ENCODE peak calls at places on chromosomes 16 and 17, in eight cellular contexts. Y is stomach; D is CD8-positive, alpha-beta memory T cell; L is tibial nerve; N is GM23338; W is upper lobe of right lung; U is fibroblast of lung; H is OCI-LY7. V is an unnamed sample.
A peak's percentile ranks its signal among the peaks of the same experiment; 100 is the strongest.

GRCh38 chr17:61316633-61317032 is 83.0 kb upstream of the TBX2 start:
- DNase-seq in W (no peak), L (no peak), H (no peak), U (no peak), D (no peak), Y (no peak), N (no peak), V (no peak)

GRCh38 chr17:79941088-79942010 is 94.3 kb downstream of the TBC1D16 start:
- DNase-seq in N (no peak), D (no peak), U (no peak), W (peak; percentile 50), H (no peak), L (no peak), Y (no peak), V (no peak)

GRCh38 chr17:51764387-51764971 is 394.0 kb downstream of the CA10 start:
- DNase-seq in W (no peak), H (peak; percentile 56), N (peak; percentile 87), D (peak; percentile 5), Y (peak; percentile 41), U (peak; percentile 36), L (peak; percentile 24), V (peak; percentile 11)

GRCh38 chr17:44981221-44981968 is 13.3 kb upstream of the C1QL1 start:
- DNase-seq in N (no peak), Y (no peak), D (no peak), L (no peak), W (no peak), H (no peak), U (peak; percentile 57), V (no peak)

GRCh38 chr17:40070895-40071719 is 8.3 kb downstream of the THRA start:
- DNase-seq in Y (peak; percentile 98), H (no peak), L (peak; percentile 50), W (peak; percentile 93), U (no peak), D (no peak), N (peak; percentile 51), V (no peak)

GRCh38 chr17:58965221-58965620 is 141.5 kb downstream of the TRIM37 start:
- DNase-seq in Y (no peak), W (no peak), U (no peak), D (no peak), H (no peak), L (no peak), N (no peak), V (no peak)

GRCh38 chr17:28317965-28318758 is 838 bp upstream of the TMEM97 start:
- DNase-seq in W (no peak), D (peak; percentile 19), Y (no peak), N (peak; percentile 50), H (peak; percentile 34), L (no peak), U (no peak), V (no peak)

GRCh38 chr16:29811170-29811895 is 660 bp upstream of the PRRT2 start:
- DNase-seq in N (peak; percentile 99), D (peak; percentile 59), L (peak; percentile 90), Y (peak; percentile 97), H (peak; percentile 72), W (peak; percentile 97), U (peak; percentile 98), V (no peak)

GRCh38 chr17:64020068-64020766 is at the start of gene ICAM2:
- DNase-seq in U (no peak), D (peak; percentile 96), N (peak; percentile 16), L (peak; percentile 54), W (no peak), Y (peak; percentile 68), H (peak; percentile 91), V (peak; percentile 83)

GRCh38 chr17:6104956-6105355 is 34.8 kb downstream of the WSCD1 start:
- DNase-seq in U (no peak), N (no peak), L (no peak), Y (no peak), W (peak; percentile 30), H (no peak), D (no peak), V (no peak)

GRCh38 chr16:67407176-67407787 is 9.0 kb downstream of the ZDHHC1 start:
- DNase-seq in W (no peak), N (no peak), U (no peak), L (no peak), H (no peak), D (no peak), Y (no peak), V (no peak)

GRCh38 chr16:55100100-55100499 is 169.4 kb downstream of the IRX5 start:
- DNase-seq in H (no peak), U (no peak), L (no peak), W (peak; percentile 20), D (no peak), N (no peak), Y (no peak), V (no peak)

GRCh38 chr17:37608369-37609169 is 649 bp downstream of the SYNRG start:
- DNase-seq in Y (peak; percentile 26), U (peak; percentile 54), N (peak; percentile 81), H (peak; percentile 53), D (peak; percentile 33), L (peak; percentile 26), W (no peak), V (no peak)

GRCh38 chr17:38469875-38470274 is 41.6 kb downstream of the ARHGAP23 start:
- DNase-seq in D (no peak), H (no peak), N (peak; percentile 54), U (peak; percentile 86), Y (no peak), L (no peak), W (no peak), V (no peak)

GRCh38 chr16:64657316-64658011 is 464.4 kb downstream of the CDH11 start:
- DNase-seq in D (no peak), W (no peak), U (peak; percentile 95), Y (no peak), H (no peak), N (no peak), L (no peak), V (no peak)

GRCh38 chr16:30122621-30123160 is 329 bp downstream of the MAPK3 start:
- DNase-seq in N (peak; percentile 67), U (no peak), L (no peak), Y (no peak), D (peak; percentile 20), H (peak; percentile 16), W (no peak), V (peak; percentile 21)

GRCh38 chr17:44655983-44656700 is at the start of gene MEIOC:
- DNase-seq in N (peak; percentile 94), U (peak; percentile 11), L (no peak), H (peak; percentile 12), Y (no peak), D (peak; percentile 22), W (no peak), V (peak; percentile 16)

GRCh38 chr16:89319883-89320716 is 102.6 kb downstream of the ZNF778 start:
- DNase-seq in H (no peak), L (no peak), N (no peak), D (no peak), Y (peak; percentile 51), U (peak; percentile 87), W (no peak), V (peak; percentile 27)

GRCh38 chr16:84117482-84117843 is 721 bp upstream of the MBTPS1 start:
- DNase-seq in L (no peak), Y (no peak), N (peak; percentile 62), U (peak; percentile 33), D (peak; percentile 46), H (peak; percentile 64), W (no peak), V (peak; percentile 68)

GRCh38 chr17:32429598-32429997 is 14.7 kb upstream of the PSMD11 start:
- DNase-seq in Y (no peak), U (no peak), N (no peak), H (peak; percentile 9), W (no peak), L (no peak), D (no peak), V (no peak)
- H3K4me3 ChIP-seq in Y (no peak overlapping the region), U (no peak overlapping the region), N (no peak overlapping the region), H (no peak overlapping the region), W (no peak overlapping the region), L (no peak overlapping the region), D (no peak overlapping the region), V (no peak overlapping the region)

DNA sequence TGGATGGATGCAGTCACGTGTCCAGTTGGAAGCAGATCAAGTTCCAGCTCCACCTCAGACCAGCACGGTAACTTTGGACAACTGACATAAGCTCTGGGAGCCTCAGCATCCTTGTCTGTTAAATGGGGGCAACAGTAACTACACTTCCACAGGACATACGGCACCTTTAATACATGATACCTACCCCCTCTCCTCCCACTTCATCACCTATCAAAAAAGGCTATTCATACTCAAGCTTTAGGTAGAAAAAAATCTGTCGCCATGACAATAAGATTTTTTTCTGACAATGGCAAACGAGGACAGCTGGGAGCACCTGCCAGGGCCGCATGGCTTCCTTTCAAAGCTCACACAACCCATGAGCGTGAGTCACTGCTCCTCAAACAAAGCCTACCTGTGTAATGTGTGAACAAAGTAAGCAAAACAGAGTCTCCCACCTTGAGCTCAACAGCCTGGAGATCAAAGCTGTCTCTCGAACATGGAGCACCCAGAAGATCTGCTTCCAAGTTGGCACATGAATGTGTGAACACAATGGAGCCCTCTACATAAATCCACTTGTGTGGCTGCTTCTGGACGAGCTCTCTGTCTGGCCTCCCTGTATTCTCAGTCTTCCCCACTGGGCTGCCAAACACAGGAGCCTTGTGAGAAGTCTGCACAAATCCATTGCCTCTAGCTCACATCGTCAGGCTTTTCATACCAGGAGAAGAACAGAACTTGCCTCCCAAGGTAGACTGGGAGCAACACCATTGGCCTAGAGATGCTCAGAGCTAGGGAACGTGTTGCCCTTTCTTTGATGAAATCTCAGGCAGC is 459.7 kb downstream of the SOX9 start:
- DNase-seq in D (no peak), L (no peak), H (no peak), N (no peak), U (no peak), Y (peak; percentile 84), W (no peak), V (no peak)
- H3K27ac ChIP-seq in D (no peak overlapping the region), L (no peak overlapping the region), H (no peak overlapping the region), N (no peak overlapping the region), U (no peak overlapping the region), Y (peak overlapping the region; percentile 76), W (no peak overlapping the region), V (no peak overlapping the region)

DNA sequence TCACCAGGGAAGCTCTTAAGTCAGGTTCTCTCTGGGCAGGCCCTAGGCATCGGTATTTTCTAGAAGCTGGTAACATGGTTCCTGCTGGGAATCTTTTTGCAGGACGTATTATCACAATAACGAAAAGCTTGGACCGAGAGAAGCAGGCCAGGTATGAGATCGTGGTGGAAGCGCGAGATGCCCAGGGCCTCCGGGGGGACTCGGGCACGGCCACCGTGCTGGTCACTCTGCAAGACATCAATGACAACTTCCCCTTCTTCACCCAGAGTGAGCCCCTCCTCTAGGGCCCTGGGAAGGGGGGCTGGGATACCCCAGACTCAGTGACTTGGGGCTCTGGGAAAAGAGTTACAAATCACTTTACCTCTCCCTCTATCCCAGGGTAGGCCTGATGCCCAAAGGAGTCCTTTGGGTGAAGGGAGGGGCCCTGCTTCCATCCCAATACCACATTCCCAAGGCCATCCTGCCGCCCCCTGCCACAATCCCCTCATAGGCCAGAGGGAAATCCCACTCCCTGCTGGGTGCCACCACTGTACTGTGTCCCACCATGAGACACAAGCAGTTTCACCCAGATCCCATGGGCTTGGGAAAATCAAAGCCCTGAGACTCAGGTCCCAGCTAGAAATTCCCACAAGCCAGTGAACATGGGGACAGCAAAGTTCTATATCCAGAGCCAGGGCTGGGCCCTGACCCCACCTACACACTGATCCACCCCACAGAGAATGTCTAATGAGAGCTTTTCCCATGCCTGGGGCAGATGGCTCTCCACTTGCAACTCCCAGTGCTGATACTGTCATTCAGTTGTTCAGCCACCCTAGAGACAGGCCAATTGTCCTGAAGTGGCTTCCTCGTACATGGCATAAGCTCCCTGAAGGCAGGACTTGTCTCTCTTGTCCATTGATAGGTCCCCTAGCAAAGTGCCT is 23.0 kb downstream of the CDH5 start:
- DNase-seq in D (no peak), N (no peak), U (no peak), Y (peak; percentile 21), W (no peak), H (no peak), L (no peak), V (no peak)
- H3K4me1 ChIP-seq in D (no peaks in the 10 kb centered on the region), N (no peaks in the 10 kb centered on the region), U (no peaks in the 10 kb centered on the region), Y (no peaks in the 10 kb centered on the region), W (no peaks in the 10 kb centered on the region), H (no peaks in the 10 kb centered on the region), L (no peaks in the 10 kb centered on the region), V (no peaks in the 10 kb centered on the region)

GRCh38 chr16:31385680-31386079 is 7.5 kb upstream of the ITGAD start:
- DNase-seq in U (no peak), D (no peak), N (no peak), Y (no peak), L (no peak), W (no peak), H (no peak), V (no peak)
- H3K4me3 ChIP-seq in U (no peak overlapping the region), D (no peak overlapping the region), N (no peak overlapping the region), Y (no peak overlapping the region), L (no peak overlapping the region), W (no peak overlapping the region), H (no peak overlapping the region), V (no peak overlapping the region)